ENCODE peak calls at places on chromosomes 11 and 22, in six cellular contexts. One of them, this sample, is unnamed.

GRCh38 chr11:124376280-124376679 is 8.0 kb downstream of the OR8B2 start:
- DNase-seq in HepG2: no peak
- DNase-seq in K562: no peak
- DNase-seq in SK-N-SH: no peak
- DNase-seq in H1: no peak
- DNase-seq in GM12878: no peak
- DNase-seq in this sample: no peak

GRCh38 chr11:10261821-10262220 is 32.2 kb downstream of the SBF2 start:
- DNase-seq in HepG2: no peak
- DNase-seq in K562: no peak
- DNase-seq in SK-N-SH: no peak
- DNase-seq in H1: no peak
- DNase-seq in GM12878: no peak
- DNase-seq in this sample: no peak

GRCh38 chr11:94322501-94322900 is 18.1 kb downstream of the IZUMO1R start:
- DNase-seq in HepG2: no peak
- DNase-seq in K562: no peak
- DNase-seq in SK-N-SH: no peak
- DNase-seq in H1: no peak
- DNase-seq in GM12878: no peak
- DNase-seq in this sample: no peak

GRCh38 chr11:22432331-22433065 is 94.3 kb downstream of the SLC17A6 start:
- DNase-seq in HepG2: no peak
- DNase-seq in K562: no peak
- DNase-seq in SK-N-SH: peak; percentile 7
- DNase-seq in H1: no peak
- DNase-seq in GM12878: no peak
- DNase-seq in this sample: no peak

GRCh38 chr11:64675417-64676252 is 47.4 kb downstream of the NRXN2 start:
- DNase-seq in HepG2: no peak
- DNase-seq in K562: no peak
- DNase-seq in SK-N-SH: peak; percentile 59
- DNase-seq in H1: no peak
- DNase-seq in GM12878: no peak
- DNase-seq in this sample: no peak

GRCh38 chr11:66003291-66003690 is 988 bp downstream of the BANF1 start:
- DNase-seq in HepG2: no peak
- DNase-seq in K562: no peak
- DNase-seq in SK-N-SH: no peak
- DNase-seq in H1: no peak
- DNase-seq in GM12878: no peak
- DNase-seq in this sample: no peak

GRCh38 chr11:116851631-116852030 is 14.2 kb upstream of the APOA1 start:
- DNase-seq in HepG2: no peak
- DNase-seq in K562: no peak
- DNase-seq in SK-N-SH: no peak
- DNase-seq in H1: no peak
- DNase-seq in GM12878: no peak
- DNase-seq in this sample: no peak

GRCh38 chr11:17734418-17734911 is at the start of gene KCNC1:
- DNase-seq in HepG2: no peak
- DNase-seq in K562: peak; percentile 46
- DNase-seq in SK-N-SH: peak; percentile 93
- DNase-seq in H1: no peak
- DNase-seq in GM12878: no peak
- DNase-seq in this sample: no peak

GRCh38 chr11:64444838-64445441 is 86.0 kb downstream of the RPS6KA4 start:
- DNase-seq in HepG2: no peak
- DNase-seq in K562: peak; percentile 56
- DNase-seq in SK-N-SH: peak; percentile 38
- DNase-seq in H1: no peak
- DNase-seq in GM12878: no peak
- DNase-seq in this sample: peak; percentile 16

GRCh38 chr11:66950113-66950535 is 8.1 kb downstream of the PC start:
- DNase-seq in HepG2: peak; percentile 87
- DNase-seq in K562: peak; percentile 79
- DNase-seq in SK-N-SH: no peak
- DNase-seq in H1: no peak
- DNase-seq in GM12878: no peak
- DNase-seq in this sample: peak; percentile 90

GRCh38 chr11:43747130-43747802 is 66.7 kb downstream of the HSD17B12 start:
- DNase-seq in HepG2: peak; percentile 35
- DNase-seq in K562: no peak
- DNase-seq in SK-N-SH: no peak
- DNase-seq in H1: no peak
- DNase-seq in GM12878: no peak
- DNase-seq in this sample: no peak
- H3K4me2 ChIP-seq in HepG2: no peak overlapping the region
- H3K4me2 ChIP-seq in K562: peak overlapping the region; percentile 70
- H3K4me2 ChIP-seq in SK-N-SH: no peak overlapping the region
- H3K4me2 ChIP-seq in H1: no peak overlapping the region
- H3K4me2 ChIP-seq in GM12878: no peak overlapping the region
- H3K4me2 ChIP-seq in this sample: no peak overlapping the region

DNA sequence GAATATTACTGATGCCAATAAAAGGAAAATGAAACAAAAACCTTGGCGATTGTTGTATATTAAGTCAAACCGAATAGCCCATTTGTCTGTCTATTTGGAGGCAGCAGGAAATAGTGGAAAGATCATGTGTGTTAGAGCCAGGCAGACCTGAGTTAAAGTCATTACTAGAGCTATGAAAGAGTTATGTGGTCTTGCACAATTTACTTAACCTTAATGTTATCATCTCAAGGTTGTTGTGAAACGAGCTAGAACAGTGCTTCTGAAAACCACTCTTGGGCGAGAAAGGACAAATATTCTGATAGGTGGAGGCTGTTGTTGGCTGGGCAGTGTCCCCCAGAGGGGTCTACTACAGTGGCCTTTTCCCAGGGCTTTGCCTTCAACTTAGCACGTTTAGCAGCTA is 60.0 kb upstream of the NUP160 start:
- DNase-seq in HepG2: no peak
- DNase-seq in K562: no peak
- DNase-seq in SK-N-SH: no peak
- DNase-seq in H1: no peak
- DNase-seq in GM12878: no peak
- DNase-seq in this sample: no peak
- TF ChIP-seq YY1 in HepG2: no peak
- TF ChIP-seq YY1 in K562: no peak
- TF ChIP-seq YY1 in SK-N-SH: no peak
- TF ChIP-seq YY1 in H1: no peak
- TF ChIP-seq YY1 in GM12878: no peak
- TF ChIP-seq YY1 in this sample: no peak

GRCh38 chr22:49355206-49355920 is 472.3 kb downstream of the BRD1 start:
- DNase-seq in HepG2: no peak
- DNase-seq in K562: no peak
- DNase-seq in SK-N-SH: no peak
- DNase-seq in H1: no peak
- DNase-seq in GM12878: no peak
- DNase-seq in this sample: no peak

GRCh38 chr22:49351761-49352221 is 475.9 kb downstream of the BRD1 start:
- DNase-seq in HepG2: no peak
- DNase-seq in K562: no peak
- DNase-seq in SK-N-SH: peak; percentile 8
- DNase-seq in H1: no peak
- DNase-seq in GM12878: no peak
- DNase-seq in this sample: no peak

GRCh38 chr22:49354516-49355205 is 473.0 kb downstream of the BRD1 start:
- DNase-seq in HepG2: no peak
- DNase-seq in K562: no peak
- DNase-seq in SK-N-SH: peak; percentile 5
- DNase-seq in H1: no peak
- DNase-seq in GM12878: no peak
- DNase-seq in this sample: no peak

GRCh38 chr22:49352361-49353169 is 475.1 kb downstream of the BRD1 start:
- DNase-seq in HepG2: no peak
- DNase-seq in K562: no peak
- DNase-seq in SK-N-SH: no peak
- DNase-seq in H1: no peak
- DNase-seq in GM12878: no peak
- DNase-seq in this sample: no peak

DNA sequence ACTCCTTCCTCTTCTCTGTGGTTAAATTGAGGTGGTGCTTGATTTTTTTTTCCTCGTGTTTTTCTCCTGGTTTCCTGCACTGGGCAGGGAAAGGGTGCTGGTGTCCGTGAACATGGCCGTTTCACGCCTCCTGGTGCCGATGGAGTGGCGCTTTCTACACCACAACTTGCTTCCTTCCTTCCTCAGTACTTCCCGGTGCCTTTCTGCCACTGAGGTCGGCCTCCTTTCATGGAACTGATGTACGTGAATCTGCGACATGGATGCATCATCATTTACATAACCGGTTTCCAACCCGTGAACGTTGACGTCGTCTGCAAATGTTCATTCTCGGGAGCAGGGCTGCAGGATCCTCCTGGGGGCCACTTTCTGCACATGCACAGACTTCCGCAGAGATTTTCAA is 474.5 kb downstream of the BRD1 start:
- DNase-seq in HepG2: no peak
- DNase-seq in K562: no peak
- DNase-seq in SK-N-SH: no peak
- DNase-seq in H1: no peak
- DNase-seq in GM12878: no peak
- DNase-seq in this sample: no peak
- TF ChIP-seq MAX in HepG2: no peak
- TF ChIP-seq MAX in K562: no peak
- TF ChIP-seq MAX in SK-N-SH: no peak
- TF ChIP-seq MAX in H1: no peak
- TF ChIP-seq MAX in GM12878: no peak
- TF ChIP-seq MAX in this sample: no peak

GRCh38 chr11:115201121-115201792 is 303.0 kb downstream of the CADM1 start:
- DNase-seq in HepG2: no peak
- DNase-seq in K562: no peak
- DNase-seq in SK-N-SH: peak; percentile 37
- DNase-seq in H1: no peak
- DNase-seq in GM12878: no peak
- DNase-seq in this sample: no peak
- H3K4me2 ChIP-seq in HepG2: no peak overlapping the region
- H3K4me2 ChIP-seq in K562: no peak overlapping the region
- H3K4me2 ChIP-seq in SK-N-SH: peak overlapping the region; percentile 50
- H3K4me2 ChIP-seq in H1: no peak overlapping the region
- H3K4me2 ChIP-seq in GM12878: no peak overlapping the region
- H3K4me2 ChIP-seq in this sample: no peak overlapping the region

DNA sequence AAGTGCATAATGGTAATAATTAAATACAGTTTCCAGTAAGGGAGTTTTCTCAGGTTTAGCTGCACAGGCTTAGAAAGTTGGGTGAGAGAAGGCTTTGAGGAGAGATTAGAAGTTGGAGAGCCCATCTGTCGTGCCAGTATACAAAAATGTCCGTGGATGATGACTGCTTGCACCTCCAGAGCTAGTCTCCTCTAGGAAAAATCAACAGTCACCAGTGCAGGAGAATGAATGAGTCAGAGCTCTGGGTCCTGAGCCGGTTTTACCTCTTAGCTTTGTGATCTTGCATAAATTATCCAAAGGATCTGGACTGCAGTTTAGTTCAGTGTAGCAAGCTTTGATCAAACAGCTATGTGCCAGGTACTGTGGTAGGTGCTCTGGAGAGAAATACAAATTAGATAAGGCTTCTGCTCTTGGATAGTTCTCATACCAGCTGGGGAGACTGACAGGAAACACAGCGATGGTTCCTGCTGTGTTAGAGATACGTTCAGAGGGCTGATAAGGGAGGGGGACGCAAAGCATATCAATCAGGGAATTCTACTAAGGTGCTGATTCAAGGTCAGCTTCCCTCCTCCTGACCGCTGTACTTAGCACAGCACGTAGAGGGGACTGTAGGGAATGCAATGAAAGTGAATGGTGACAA is 125.9 kb downstream of the TEAD1 start:
- DNase-seq in HepG2: peak; percentile 86
- DNase-seq in K562: peak; percentile 59
- DNase-seq in SK-N-SH: peak; percentile 46
- DNase-seq in H1: no peak
- DNase-seq in GM12878: no peak
- DNase-seq in this sample: peak; percentile 74
- TF ChIP-seq YY1 in HepG2: no peak
- TF ChIP-seq YY1 in K562: no peak
- TF ChIP-seq YY1 in SK-N-SH: no peak
- TF ChIP-seq YY1 in H1: no peak
- TF ChIP-seq YY1 in GM12878: no peak
- TF ChIP-seq YY1 in this sample: no peak

GRCh38 chr11:61838921-61839320 is 10.8 kb downstream of the FADS2 start:
- DNase-seq in HepG2: no peak
- DNase-seq in K562: no peak
- DNase-seq in SK-N-SH: no peak
- DNase-seq in H1: no peak
- DNase-seq in GM12878: no peak
- DNase-seq in this sample: no peak
- TF ChIP-seq MAX in HepG2: no peak
- TF ChIP-seq MAX in K562: no peak
- TF ChIP-seq MAX in SK-N-SH: no peak
- TF ChIP-seq MAX in H1: no peak
- TF ChIP-seq MAX in GM12878: no peak
- TF ChIP-seq MAX in this sample: no peak

GRCh38 chr11:6260207-6260726 is 629 bp downstream of the CCKBR start:
- DNase-seq in HepG2: no peak
- DNase-seq in K562: no peak
- DNase-seq in SK-N-SH: no peak
- DNase-seq in H1: no peak
- DNase-seq in GM12878: no peak
- DNase-seq in this sample: no peak
- H3K4me2 ChIP-seq in HepG2: no peak overlapping the region
- H3K4me2 ChIP-seq in K562: no peak overlapping the region
- H3K4me2 ChIP-seq in SK-N-SH: no peak overlapping the region
- H3K4me2 ChIP-seq in H1: peak overlapping the region; percentile 97
- H3K4me2 ChIP-seq in GM12878: no peak overlapping the region
- H3K4me2 ChIP-seq in this sample: no peak overlapping the region

DNA sequence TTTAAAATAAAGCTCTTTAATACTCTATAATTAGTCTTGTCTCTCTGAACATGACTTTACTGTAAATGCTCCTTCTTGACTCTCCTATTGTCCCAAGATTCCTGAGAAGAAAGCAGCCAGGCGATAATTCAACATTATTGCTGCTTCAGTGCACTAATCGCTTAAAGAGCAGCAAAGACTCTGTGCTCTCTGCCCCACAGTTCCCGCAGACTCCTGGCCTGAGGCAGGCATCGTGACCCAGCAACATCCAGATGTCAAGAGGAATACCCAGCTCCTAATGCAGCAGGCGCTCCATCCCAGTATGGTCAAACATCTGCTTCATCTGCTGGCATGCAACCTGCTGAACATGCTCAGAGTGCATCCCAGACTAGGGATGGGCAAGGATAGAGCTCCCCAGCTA is 270.1 kb downstream of the SOX6 start:
- DNase-seq in HepG2: no peak
- DNase-seq in K562: no peak
- DNase-seq in SK-N-SH: peak; percentile 52
- DNase-seq in H1: no peak
- DNase-seq in GM12878: no peak
- DNase-seq in this sample: no peak
- TF ChIP-seq YY1 in HepG2: no peak
- TF ChIP-seq YY1 in K562: no peak
- TF ChIP-seq YY1 in SK-N-SH: no peak
- TF ChIP-seq YY1 in H1: no peak
- TF ChIP-seq YY1 in GM12878: no peak
- TF ChIP-seq YY1 in this sample: no peak

GRCh38 chr22:20432244-20432686 is 5.4 kb downstream of the SCARF2 start:
- DNase-seq in HepG2: no peak
- DNase-seq in K562: no peak
- DNase-seq in SK-N-SH: peak; percentile 26
- DNase-seq in H1: no peak
- DNase-seq in GM12878: no peak
- DNase-seq in this sample: no peak
- TF ChIP-seq MAX in HepG2: no peak
- TF ChIP-seq MAX in K562: no peak
- TF ChIP-seq MAX in SK-N-SH: no peak
- TF ChIP-seq MAX in H1: no peak
- TF ChIP-seq MAX in GM12878: no peak
- TF ChIP-seq MAX in this sample: no peak